ENCODE peak calls at places on chromosomes 11 and 22, in four cellular contexts. G, H, Y and E are unnamed samples.
A peak's percentile ranks its signal among the peaks of the same experiment; 100 is the strongest.

GRCh38 chr22:38989461-38989860 is 7.3 kb downstream of the APOBEC3B start:
- DNase-seq in H (no peak), Y (no peak), G (no peak), E (no peak)

GRCh38 chr11:78210000-78210608 is 21.4 kb downstream of the USP35 start:
- DNase-seq in Y (no peak), G (no peak), H (no peak), E (no peak)

GRCh38 chr11:112176077-112176476 is 765 bp downstream of the BCO2 start:
- DNase-seq in Y (no peak), H (no peak), G (no peak), E (no peak)

GRCh38 chr11:77009533-77010160 is 24.6 kb upstream of the B3GNT6 start:
- DNase-seq in Y (no peak), H (no peak), G (no peak), E (no peak)

GRCh38 chr11:103806130-103806900 is 230.1 kb upstream of the DDI1 start:
- DNase-seq in G (no peak), Y (peak; percentile 72), H (peak; percentile 37), E (peak; percentile 64)

GRCh38 chr11:94602430-94603372 is 35.5 kb downstream of the PIWIL4 start:
- DNase-seq in G (no peak), Y (peak; percentile 73), H (peak; percentile 61), E (no peak)

GRCh38 chr11:46724088-46724487 is 5.1 kb downstream of the F2 start:
- DNase-seq in H (no peak), G (no peak), Y (no peak), E (no peak)

GRCh38 chr11:20035701-20036601 is 124.3 kb downstream of the DBX1 start:
- DNase-seq in H (peak; percentile 96), G (peak; percentile 77), Y (peak; percentile 87), E (peak; percentile 94)